ENCODE peak calls at places on chromosomes 5 and 9, in seven cellular contexts. N is activated CD4-positive, alpha-beta T cell treated with anti-CD3 and anti-CD28 coated beads, Interleukin-2, amount 10 ng/mL, durations not matched to agents 24 days and 14 days; H is CD8-positive, alpha-beta T cell; D is CD4-positive, alpha-beta T cell; W is smooth muscle cell of the brain vasculature; L is COR-L47; O is tibial artery. G is an unnamed sample.
A peak's percentile ranks its signal among the peaks of the same experiment; 100 is the strongest.

GRCh38 chr9:114524401-114524800 is 19.1 kb upstream of the WHRN start:
- DNase-seq in N (no peak), H (no peak), D (no peak), W (no peak), L (no peak), O (no peak), G (no peak)

GRCh38 chr5:139951296-139951924 is 91.7 kb downstream of the NRG2 start:
- DNase-seq in N (peak; percentile 27), H (no peak), D (no peak), W (no peak), L (no peak), O (no peak), G (no peak)

GRCh38 chr5:36241636-36242533 is at the start of gene NADK2:
- DNase-seq in N (peak; percentile 98), H (peak; percentile 83), D (peak; percentile 89), W (peak; percentile 93), L (peak; percentile 92), O (peak; percentile 98), G (peak; percentile 97)

GRCh38 chr9:93708289-93708986 is 132.1 kb downstream of the PHF2 start:
- DNase-seq in N (no peak), H (no peak), D (no peak), W (no peak), L (no peak), O (no peak), G (no peak)

GRCh38 chr9:131554088-131554864 is 9.0 kb downstream of the PRRT1B start:
- DNase-seq in N (no peak), H (no peak), D (no peak), W (no peak), L (no peak), O (no peak), G (no peak)

GRCh38 chr9:98318834-98319478 is 63.5 kb upstream of the TBC1D2 start:
- DNase-seq in N (no peak), H (no peak), D (no peak), W (no peak), L (no peak), O (no peak), G (no peak)

GRCh38 chr5:151053796-151054490 is 26.9 kb downstream of the TNIP1 start:
- DNase-seq in N (no peak), H (no peak), D (no peak), W (no peak), L (no peak), O (no peak), G (no peak)

GRCh38 chr9:12674961-12675360 is 18.2 kb upstream of the TYRP1 start:
- DNase-seq in N (no peak), H (no peak), D (no peak), W (no peak), L (no peak), O (no peak), G (no peak)

GRCh38 chr5:66089384-66089783 is 54.7 kb upstream of the SREK1 start:
- DNase-seq in N (no peak), H (no peak), D (no peak), W (no peak), L (no peak), O (no peak), G (no peak)

G was measured in ovary.